ENCODE peak calls at places on chromosomes 6 and 20, in ten cellular contexts. O, N, I, Z, X, F, K, Y, J and H are unnamed samples.

GRCh38 chr6:52416629-52417151 is 3.5 kb upstream of the EFHC1 start:
- DNase-seq in O (peak), N (no peak), I (peak), Z (peak), X (no peak), F (no peak), K (peak), Y (peak), J (no peak), H (peak)

GRCh38 chr20:53216478-53216855 is 244.3 kb downstream of the TSHZ2 start:
- DNase-seq in O (no peak), N (no peak), I (no peak), Z (no peak), X (no peak), F (no peak), K (no peak), Y (no peak), J (no peak), H (no peak)

GRCh38 chr6:41430875-41431274 is 95.5 kb downstream of the NCR2 start:
- DNase-seq in O (peak), N (no peak), I (peak), Z (peak), X (no peak), F (no peak), K (peak), Y (no peak), J (no peak), H (no peak)

GRCh38 chr6:73180076-73180717 is 45.1 kb downstream of the KHDC1L start:
- DNase-seq in O (no peak), N (no peak), I (peak), Z (peak), X (no peak), F (no peak), K (no peak), Y (no peak), J (no peak), H (no peak)

GRCh38 chr6:152054441-152054840 is 247.0 kb downstream of the ESR1 start:
- DNase-seq in O (peak), N (no peak), I (peak), Z (no peak), X (no peak), F (no peak), K (peak), Y (no peak), J (no peak), H (no peak)

GRCh38 chr6:156131221-156131903 is 645.8 kb upstream of the ARID1B start:
- DNase-seq in O (no peak), N (no peak), I (no peak), Z (no peak), X (no peak), F (no peak), K (no peak), Y (no peak), J (no peak), H (no peak)

GRCh38 chr6:15399651-15400470 is 154.0 kb downstream of the JARID2 start:
- DNase-seq in O (no peak), N (no peak), I (peak), Z (peak), X (no peak), F (no peak), K (peak), Y (no peak), J (no peak), H (peak)

GRCh38 chr20:19937651-19938420 is 79.3 kb upstream of the NAA20 start:
- DNase-seq in O (no peak), N (peak), I (no peak), Z (no peak), X (no peak), F (no peak), K (no peak), Y (no peak), J (no peak), H (no peak)

GRCh38 chr20:36318166-36318565 is 12.0 kb downstream of the DLGAP4 start:
- DNase-seq in O (no peak), N (no peak), I (no peak), Z (no peak), X (no peak), F (no peak), K (no peak), Y (no peak), J (no peak), H (no peak)

GRCh38 chr6:159961523-159961922 is 7.4 kb upstream of the IGF2R start:
- DNase-seq in O (no peak), N (no peak), I (peak), Z (peak), X (no peak), F (no peak), K (peak), Y (no peak), J (no peak), H (no peak)

GRCh38 chr6:132751306-132751705 is 6.4 kb downstream of the VNN2 start:
- DNase-seq in O (no peak), N (no peak), I (no peak), Z (no peak), X (no peak), F (no peak), K (no peak), Y (no peak), J (no peak), H (no peak)

GRCh38 chr6:12012231-12012565 is at the start of gene HIVEP1:
- DNase-seq in O (peak), N (no peak), I (no peak), Z (no peak), X (no peak), F (no peak), K (no peak), Y (no peak), J (no peak), H (no peak)

GRCh38 chr20:40160151-40160550 is 528.9 kb downstream of the MAFB start:
- DNase-seq in O (peak), N (no peak), I (peak), Z (peak), X (no peak), F (no peak), K (peak), Y (peak), J (no peak), H (peak)

GRCh38 chr20:51570755-51571469 is 28.4 kb upstream of the NFATC2 start:
- DNase-seq in O (no peak), N (no peak), I (peak), Z (peak), X (no peak), F (no peak), K (peak), Y (peak), J (no peak), H (peak)

GRCh38 chr20:32271620-32272019 is 5.8 kb upstream of the KIF3B start:
- DNase-seq in O (no peak), N (no peak), I (no peak), Z (no peak), X (no peak), F (no peak), K (no peak), Y (no peak), J (no peak), H (no peak)

GRCh38 chr6:43926644-43927524 is 156.9 kb downstream of the VEGFA start:
- DNase-seq in O (peak), N (peak), I (peak), Z (peak), X (no peak), F (no peak), K (peak), Y (peak), J (no peak), H (peak)

GRCh38 chr6:170345662-170346061 is 39.1 kb downstream of the FAM120B start:
- DNase-seq in O (no peak), N (no peak), I (no peak), Z (peak), X (no peak), F (no peak), K (no peak), Y (no peak), J (no peak), H (peak)